ENCODE peak calls at places on chromosomes 6 and 20, in four cellular contexts. X is H1, M is GM12892, K is HepG2. O is an unnamed sample.

GRCh38 chr20:38304845-38305447 is 990 bp downstream of the BPI start:
- DNase-seq in X (peak; percentile 90), M (no peak), K (peak; percentile 31), O (peak; percentile 39)

GRCh38 chr6:168215121-168215808 is 104.3 kb downstream of the DACT2 start:
- DNase-seq in X (no peak), M (no peak), K (no peak), O (no peak)

GRCh38 chr6:47934023-47934422 is 152.2 kb downstream of the OPN5 start:
- DNase-seq in X (no peak), M (no peak), K (no peak), O (no peak)

GRCh38 chr6:7914991-7915789 is 4.6 kb upstream of the TXNDC5 start:
- DNase-seq in X (no peak), M (no peak), K (no peak), O (no peak)

GRCh38 chr6:17456711-17457110 is 63.3 kb downstream of the CAP2 start:
- DNase-seq in X (no peak), M (no peak), K (no peak), O (no peak)

GRCh38 chr20:46206025-46206424 is 87.9 kb downstream of the CD40 start:
- DNase-seq in X (no peak), M (no peak), K (no peak), O (no peak)

GRCh38 chr6:147855823-147856222 is 347.3 kb downstream of the SAMD5 start:
- DNase-seq in X (no peak), M (no peak), K (no peak), O (no peak)

GRCh38 chr6:113651120-113651519 is 206.0 kb upstream of the MARCKS start:
- DNase-seq in X (no peak), M (no peak), K (no peak), O (no peak)

GRCh38 chr20:14580426-14581074 is 243.1 kb upstream of the FLRT3 start:
- DNase-seq in X (no peak), M (no peak), K (no peak), O (no peak)

GRCh38 chr6:139853302-139853992 is 479.0 kb upstream of the CITED2 start:
- DNase-seq in X (no peak), M (no peak), K (peak; percentile 17), O (no peak)

GRCh38 chr20:45098096-45098773 is 2.7 kb downstream of the KCNS1 start:
- DNase-seq in X (peak; percentile 87), M (no peak), K (no peak), O (no peak)

GRCh38 chr6:154593122-154593521 is 82.6 kb upstream of the CNKSR3 start:
- DNase-seq in X (no peak), M (no peak), K (peak; percentile 16), O (no peak)
- TF ChIP-seq POLR2A in X (no peak), M (no peak), K (no peak), O (no peak)

GRCh38 chr6:24270011-24270410 is 87.8 kb downstream of the DCDC2 start:
- DNase-seq in X (no peak), M (no peak), K (no peak), O (no peak)
- TF ChIP-seq TAF1 in X (no peak), M (no peak), K (no peak), O (no peak)

GRCh38 chr6:161161889-161162624 is 111.8 kb downstream of the AGPAT4 start:
- DNase-seq in X (no peak), M (no peak), K (no peak), O (no peak)
- TF ChIP-seq POLR2AphosphoS5 in X (no peak), M (no peak), K (no peak), O (no peak)

GRCh38 chr6:127484207-127484858 is 25.1 kb upstream of the KIAA0408 start:
- DNase-seq in X (no peak), M (no peak), K (peak; percentile 73), O (peak; percentile 36)
- TF ChIP-seq POLR2A in X (no peak), M (no peak), K (no peak), O (no peak)